ENCODE peak calls at places on chromosome 21, in ten cellular contexts. J is IMR-90, S is HepG2, Q is prostate gland, I is sigmoid colon, W is A549, G is uterus, F is transverse colon, H is gastrocnemius medialis, T is HCT116. P is an unnamed sample.
A peak's percentile ranks its signal among the peaks of the same experiment; 100 is the strongest.

GRCh38 chr21:23968008-23968407 is 1639.3 kb downstream of the MRPL39 start:
- DNase-seq in J (no peak), S (no peak), Q (no peak), I (no peak), W (no peak), G (no peak), F (no peak), H (no peak), T (no peak), P (no peak)

GRCh38 chr21:38839683-38840286 is 34.1 kb downstream of the ETS2 start:
- DNase-seq in J (peak; percentile 94), S (no peak), Q (no peak), I (no peak), W (no peak), G (no peak), F (no peak), H (no peak), T (peak; percentile 21), P (no peak)

GRCh38 chr21:15761508-15762100 is 31.8 kb downstream of the USP25 start:
- DNase-seq in J (no peak), S (peak; percentile 59), Q (no peak), I (no peak), W (no peak), G (no peak), F (peak; percentile 83), H (no peak), T (no peak), P (no peak)

GRCh38 chr21:35096959-35097358 is 47.9 kb upstream of the RUNX1 start:
- DNase-seq in J (no peak), S (no peak), Q (no peak), I (no peak), W (no peak), G (no peak), F (no peak), H (no peak), T (no peak), P (no peak)

GRCh38 chr21:18499761-18500376 is 96.3 kb upstream of the TMPRSS15 start:
- DNase-seq in J (peak; percentile 13), S (peak; percentile 21), Q (no peak), I (no peak), W (no peak), G (no peak), F (peak; percentile 12), H (no peak), T (peak; percentile 10), P (peak; percentile 38)

GRCh38 chr21:40466893-40467483 is 380.0 kb downstream of the DSCAM start:
- DNase-seq in J (no peak), S (no peak), Q (peak; percentile 37), I (no peak), W (no peak), G (no peak), F (no peak), H (no peak), T (no peak), P (no peak)

GRCh38 chr21:16330340-16331319 is 600.8 kb downstream of the USP25 start:
- DNase-seq in J (peak; percentile 75), S (peak; percentile 52), Q (peak; percentile 67), I (no peak), W (peak; percentile 1), G (peak; percentile 62), F (no peak), H (no peak), T (peak; percentile 4), P (no peak)

GRCh38 chr21:34545079-34545884 is 33.3 kb upstream of the KCNE1 start:
- DNase-seq in J (peak; percentile 73), S (peak; percentile 62), Q (no peak), I (peak; percentile 76), W (peak; percentile 7), G (no peak), F (peak; percentile 47), H (no peak), T (peak; percentile 40), P (no peak)

GRCh38 chr21:26137379-26138060 is 33.0 kb downstream of the APP start:
- DNase-seq in J (no peak), S (no peak), Q (no peak), I (no peak), W (no peak), G (no peak), F (no peak), H (no peak), T (no peak), P (no peak)

GRCh38 chr21:43343992-43344886 is 82.7 kb downstream of the SIK1 start:
- DNase-seq in J (no peak), S (no peak), Q (peak; percentile 92), I (no peak), W (peak; percentile 31), G (no peak), F (no peak), H (no peak), T (no peak), P (no peak)

GRCh38 chr21:43342301-43342881 is 84.5 kb downstream of the SIK1 start:
- DNase-seq in J (no peak), S (no peak), Q (no peak), I (no peak), W (no peak), G (no peak), F (no peak), H (no peak), T (no peak), P (no peak)

GRCh38 chr21:43345046-43345745 is 81.7 kb downstream of the SIK1 start:
- DNase-seq in J (no peak), S (no peak), Q (no peak), I (no peak), W (no peak), G (no peak), F (no peak), H (no peak), T (no peak), P (no peak)

GRCh38 chr21:43341349-43342163 is 85.4 kb downstream of the SIK1 start:
- DNase-seq in J (peak; percentile 65), S (no peak), Q (no peak), I (no peak), W (peak; percentile 54), G (no peak), F (no peak), H (peak; percentile 34), T (no peak), P (no peak)

GRCh38 chr21:43343095-43343991 is 83.6 kb downstream of the SIK1 start:
- DNase-seq in J (no peak), S (peak; percentile 94), Q (peak; percentile 90), I (no peak), W (peak; percentile 46), G (no peak), F (peak; percentile 87), H (no peak), T (no peak), P (peak; percentile 75)
- TF ChIP-seq POLR2A in J (no peak), S (no peak), Q (peak; percentile 81), I (no peak), W (no peak), G (peak; percentile 20), F (peak; percentile 60), H (no peak), T (no peak), P (no peak)

DNA sequence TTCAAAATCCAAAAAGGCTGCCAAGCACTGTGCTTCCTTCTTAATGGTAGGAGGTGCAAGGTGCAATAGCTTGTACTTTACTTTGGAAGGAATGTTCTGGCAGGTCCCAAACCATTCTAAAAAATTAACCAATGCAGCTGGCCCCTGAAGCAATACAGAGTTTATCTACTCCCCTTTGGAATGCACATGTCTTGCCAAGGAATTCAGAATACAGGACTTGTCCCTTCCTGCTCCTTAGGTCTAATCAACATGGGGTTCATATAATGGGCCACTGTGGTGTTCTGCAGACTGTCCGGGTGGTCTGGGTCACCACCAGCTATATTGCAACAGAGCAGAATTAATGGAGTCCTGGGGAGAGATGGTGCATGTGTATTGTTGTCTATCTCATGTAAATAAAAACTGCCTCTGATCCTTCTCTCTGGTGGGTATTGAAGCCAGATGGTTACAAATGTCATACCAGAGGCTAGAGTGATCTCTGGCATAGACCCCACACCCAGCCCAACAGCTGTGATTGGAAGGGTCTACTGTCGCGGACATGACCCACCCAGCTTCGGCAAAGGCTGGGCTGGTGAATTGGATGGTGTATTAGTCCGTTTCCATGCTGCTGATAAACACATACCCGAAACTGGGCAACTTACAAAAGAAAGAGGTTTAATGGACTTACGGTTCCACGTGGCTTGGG is 112.8 kb downstream of the RIPK4 start:
- DNase-seq in J (peak; percentile 50), S (no peak), Q (peak; percentile 69), I (no peak), W (no peak), G (no peak), F (no peak), H (no peak), T (no peak), P (no peak)
- H3K27ac ChIP-seq in J (no peak overlapping the region), S (no peak overlapping the region), Q (no peak overlapping the region), I (no peak overlapping the region), W (peak overlapping the region; percentile 48), G (no peak overlapping the region), F (no peak overlapping the region), H (no peak overlapping the region), T (no peak overlapping the region), P (no peak overlapping the region)

DNA sequence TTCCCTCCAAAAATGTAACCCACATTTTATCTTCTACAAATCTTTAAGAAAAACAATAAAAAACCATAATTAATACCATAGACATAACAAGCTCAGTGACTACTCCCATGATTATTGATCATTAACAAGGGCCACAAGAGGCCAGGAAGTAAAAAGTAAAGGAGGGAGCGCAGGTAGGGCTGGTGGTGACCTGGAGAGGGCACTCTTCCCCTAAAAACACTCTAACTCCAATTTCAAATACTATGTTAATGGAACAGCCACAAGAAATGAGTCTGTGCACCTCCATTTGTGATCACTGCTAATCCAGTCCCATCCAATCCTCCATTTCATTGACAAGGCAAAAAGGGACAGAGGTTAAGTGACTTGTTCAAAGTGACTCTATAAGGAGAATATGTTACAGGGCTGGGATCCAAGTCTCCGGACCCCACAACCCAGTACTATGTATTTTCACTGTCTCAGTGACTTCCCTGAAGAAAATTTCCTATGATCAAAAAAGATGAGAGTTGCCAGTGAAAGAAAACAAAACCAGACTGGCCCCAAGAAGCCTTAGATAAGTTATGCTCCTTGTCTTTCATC is 41.2 kb upstream of the CFAP298 start:
- DNase-seq in J (peak; percentile 10), S (peak; percentile 37), Q (no peak), I (no peak), W (peak; percentile 9), G (no peak), F (no peak), H (no peak), T (peak; percentile 15), P (peak; percentile 55)
- TF ChIP-seq CTCF in J (peak; percentile 53), S (peak; percentile 83), Q (peak; percentile 31), I (no peak), W (peak; percentile 55), G (no peak), F (peak; percentile 56), H (peak; percentile 35), T (peak; percentile 78), P (peak; percentile 55)

DNA sequence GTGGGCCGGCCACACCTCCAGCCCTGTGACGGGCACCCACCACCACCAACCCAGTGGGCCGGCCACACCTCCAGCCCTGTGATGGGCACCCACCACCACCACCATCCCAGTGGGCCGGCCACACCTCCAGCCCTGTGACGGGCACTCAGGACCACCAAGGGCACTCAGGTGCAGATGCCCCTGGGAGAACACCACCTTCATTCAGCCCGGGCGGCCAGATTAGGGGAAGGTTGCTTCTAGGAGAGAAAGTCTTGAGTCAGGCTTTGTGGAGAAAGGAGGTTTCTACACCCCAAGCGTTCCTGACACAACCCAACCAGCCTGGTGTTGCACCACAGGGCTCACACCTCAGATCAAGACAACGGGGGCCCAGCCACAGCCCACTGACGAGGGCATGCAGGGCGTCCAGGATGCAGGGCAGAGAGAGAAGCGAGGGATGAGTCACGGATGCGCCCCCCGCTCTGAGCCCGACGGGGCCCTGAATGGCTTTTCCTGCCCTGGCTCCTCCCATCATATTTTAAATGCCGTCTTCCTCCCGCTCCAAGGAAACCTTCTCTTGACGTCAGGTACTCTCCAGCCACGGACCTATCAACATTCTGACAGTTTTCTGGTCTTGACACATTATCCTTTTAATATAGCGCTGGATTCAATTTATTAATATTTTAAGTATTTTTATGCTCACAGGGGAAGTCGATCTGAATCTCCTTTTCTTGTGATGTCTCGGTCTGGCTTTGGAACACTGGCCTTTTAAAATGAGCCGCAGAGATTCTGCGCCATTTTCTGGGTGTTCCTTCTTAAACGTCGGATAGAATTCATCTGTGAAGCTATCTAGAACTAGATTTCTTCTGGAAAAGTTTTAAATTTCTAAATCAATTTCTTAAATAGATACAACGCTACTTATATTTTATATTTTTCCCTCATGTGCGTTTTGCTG is 631 bp upstream of the SPATC1L start:
- DNase-seq in J (peak; percentile 75), S (peak; percentile 51), Q (peak; percentile 80), I (peak; percentile 94), W (no peak), G (peak; percentile 77), F (peak; percentile 81), H (peak; percentile 48), T (peak; percentile 8), P (peak; percentile 87)
- TF ChIP-seq POLR2A in J (no peak), S (no peak), Q (no peak), I (no peak), W (no peak), G (no peak), F (peak; percentile 20), H (peak; percentile 62), T (no peak), P (peak; percentile 14)

P was measured in Peyer's patch.